ENCODE peak calls at places on chromosomes 12 and 14, in eight cellular contexts. M is ovary, I is HFFc6, F is left lung, D is GM06990, E is dorsolateral prefrontal cortex, T is GM12865, C is lower leg skin. R is an unnamed sample.

GRCh38 chr14:65258391-65258790 is 154.1 kb upstream of the FUT8 start:
- DNase-seq in M (no peak), I (peak; percentile 60), F (no peak), D (no peak), E (no peak), T (no peak), C (no peak), R (no peak)

GRCh38 chr14:55938249-55938791 is 179.9 kb upstream of the PELI2 start:
- DNase-seq in M (no peak), I (peak; percentile 8), F (no peak), D (no peak), E (peak; percentile 80), T (no peak), C (no peak), R (no peak)

GRCh38 chr12:116262741-116263140 is 14.8 kb downstream of the MED13L start:
- DNase-seq in M (no peak), I (no peak), F (no peak), D (no peak), E (no peak), T (no peak), C (no peak), R (no peak)

GRCh38 chr12:19234991-19235876 is 105.7 kb downstream of the PLEKHA5 start:
- DNase-seq in M (no peak), I (no peak), F (no peak), D (no peak), E (no peak), T (no peak), C (no peak), R (no peak)

GRCh38 chr14:99195602-99196309 is 76.2 kb downstream of the BCL11B start:
- DNase-seq in M (no peak), I (no peak), F (no peak), D (no peak), E (no peak), T (no peak), C (no peak), R (no peak)

GRCh38 chr14:87686736-87687135 is 306.2 kb downstream of the GALC start:
- DNase-seq in M (no peak), I (no peak), F (no peak), D (no peak), E (no peak), T (no peak), C (no peak), R (no peak)

GRCh38 chr12:76636141-76636692 is 76.6 kb upstream of the OSBPL8 start:
- DNase-seq in M (no peak), I (no peak), F (no peak), D (no peak), E (no peak), T (no peak), C (no peak), R (no peak)

GRCh38 chr14:56491299-56492285 is 88.0 kb upstream of the TMEM260 start:
- DNase-seq in M (peak; percentile 38), I (peak; percentile 43), F (no peak), D (peak; percentile 11), E (no peak), T (peak; percentile 69), C (no peak), R (peak; percentile 21)

GRCh38 chr12:91896725-91897515 is 248.7 kb downstream of the BTG1 start:
- DNase-seq in M (no peak), I (no peak), F (no peak), D (no peak), E (no peak), T (no peak), C (peak; percentile 89), R (no peak)

GRCh38 chr12:122834229-122834920 is 882 bp upstream of the HIP1R start:
- DNase-seq in M (no peak), I (peak; percentile 51), F (peak; percentile 37), D (no peak), E (peak; percentile 70), T (no peak), C (peak; percentile 90), R (peak; percentile 41)

GRCh38 chr12:73185403-73185802 is 913.2 kb downstream of the TRHDE start:
- DNase-seq in M (no peak), I (no peak), F (no peak), D (no peak), E (no peak), T (no peak), C (no peak), R (no peak)

GRCh38 chr12:990308-990648 is 745 bp upstream of the ERC1 start:
- DNase-seq in M (peak; percentile 78), I (peak; percentile 63), F (peak; percentile 68), D (no peak), E (peak; percentile 52), T (peak; percentile 62), C (peak; percentile 91), R (peak; percentile 54)

GRCh38 chr12:27667540-27667939 is 28.7 kb upstream of the REP15 start:
- DNase-seq in M (no peak), I (peak; percentile 45), F (no peak), D (no peak), E (no peak), T (no peak), C (no peak), R (no peak)

DNA sequence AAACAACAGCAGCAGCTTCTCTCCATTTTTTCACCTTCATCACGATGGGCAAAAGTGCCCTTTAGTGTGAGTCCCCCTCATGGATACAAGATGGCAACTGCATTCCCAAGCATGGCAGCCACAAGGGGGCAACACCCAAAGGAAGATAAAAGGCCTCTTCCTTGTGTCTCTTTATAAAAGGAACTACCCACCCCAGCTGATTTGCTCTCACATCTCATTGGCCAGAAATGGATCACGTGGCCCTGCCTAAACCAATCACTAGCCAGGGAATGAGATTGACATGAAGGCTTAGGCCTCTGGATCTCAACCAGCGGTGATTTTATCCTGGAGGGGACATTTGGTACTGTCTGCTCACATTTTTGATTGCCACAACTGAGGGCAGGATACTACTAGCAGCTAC is 21.9 kb upstream of the IFT81 start:
- DNase-seq in M (peak; percentile 52), I (peak; percentile 74), F (no peak), D (peak; percentile 35), E (no peak), T (peak; percentile 64), C (no peak), R (no peak)
- TF ChIP-seq CTCF in M (no peak), I (peak; percentile 80), F (no peak), D (peak; percentile 35), E (peak; percentile 55), T (peak; percentile 23), C (no peak), R (peak; percentile 40)

GRCh38 chr12:12007713-12008231 is 63.0 kb upstream of the BCL2L14 start:
- DNase-seq in M (no peak), I (no peak), F (no peak), D (peak; percentile 30), E (no peak), T (no peak), C (no peak), R (no peak)

GRCh38 chr12:12011880-12012260 is 58.9 kb upstream of the BCL2L14 start:
- DNase-seq in M (no peak), I (no peak), F (no peak), D (peak; percentile 42), E (no peak), T (peak; percentile 77), C (no peak), R (no peak)

GRCh38 chr12:12008232-12008850 is 62.4 kb upstream of the BCL2L14 start:
- DNase-seq in M (no peak), I (no peak), F (no peak), D (peak; percentile 55), E (no peak), T (peak; percentile 74), C (no peak), R (no peak)

GRCh38 chr12:12008931-12009611 is 61.7 kb upstream of the BCL2L14 start:
- DNase-seq in M (no peak), I (peak; percentile 62), F (peak; percentile 72), D (peak; percentile 71), E (no peak), T (peak; percentile 81), C (peak; percentile 84), R (peak; percentile 58)

GRCh38 chr12:12010277-12011031 is 60.3 kb upstream of the BCL2L14 start:
- DNase-seq in M (no peak), I (peak; percentile 22), F (peak; percentile 85), D (peak; percentile 87), E (peak; percentile 54), T (peak; percentile 93), C (peak; percentile 86), R (peak; percentile 66)
- TF ChIP-seq CTCF in M (no peak), I (no peak), F (no peak), D (no peak), E (no peak), T (no peak), C (no peak), R (no peak)

GRCh38 chr14:24251880-24252288 is 9.5 kb upstream of the TINF2 start:
- DNase-seq in M (no peak), I (peak; percentile 38), F (peak; percentile 28), D (no peak), E (no peak), T (no peak), C (no peak), R (no peak)
- TF ChIP-seq CTCF in M (no peak), I (peak; percentile 43), F (no peak), D (no peak), E (no peak), T (no peak), C (no peak), R (no peak)

DNA sequence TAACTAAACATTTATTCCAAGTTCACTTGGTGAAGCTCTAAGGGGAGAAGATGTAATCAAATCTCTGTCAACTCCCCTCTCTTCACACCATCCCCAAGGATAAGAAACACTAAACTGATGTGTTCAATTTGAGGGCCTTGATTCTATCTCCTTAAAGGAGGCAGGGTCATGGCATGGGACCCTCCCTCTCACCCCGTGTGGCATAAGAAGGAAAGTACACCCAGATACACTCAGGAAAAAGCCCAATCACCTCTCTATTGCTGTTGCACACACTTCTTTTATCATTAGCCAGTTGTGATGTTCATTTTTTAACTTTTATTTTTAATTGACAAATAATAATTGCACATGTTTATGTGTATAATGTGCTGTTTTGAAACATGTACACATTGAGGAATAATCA is 35.1 kb downstream of the WASHC3 start:
- DNase-seq in M (no peak), I (no peak), F (no peak), D (no peak), E (no peak), T (no peak), C (no peak), R (no peak)
- TF ChIP-seq CTCF in M (no peak), I (peak; percentile 24), F (no peak), D (no peak), E (no peak), T (no peak), C (no peak), R (no peak)

R was measured in GM13977.